ENCODE peak calls at places on chromosomes 2 and 18, in five cellular contexts. E is heart right ventricle, T is A549, X is fibroblast of lung, F is brain microvascular endothelial cell. Z is an unnamed sample.
A peak's percentile ranks its signal among the peaks of the same experiment; 100 is the strongest.

GRCh38 chr2:62881162-62881795 is 169.4 kb upstream of the OTX1 start:
- DNase-seq in E (no peak), X (no peak), T (no peak), F (no peak), Z (no peak)

GRCh38 chr2:57878573-57878910 is 168.1 kb upstream of the VRK2 start:
- DNase-seq in X (no peak), E (no peak), F (no peak), T (no peak), Z (no peak)

GRCh38 chr2:152925540-152926448 is 207.4 kb downstream of the ARL6IP6 start:
- DNase-seq in T (peak; percentile 23), X (peak; percentile 26), E (peak; percentile 9), F (no peak), Z (peak; percentile 82)

GRCh38 chr2:84424152-84424551 is 34.9 kb downstream of the SUCLG1 start:
- DNase-seq in X (no peak), F (no peak), T (peak; percentile 25), E (no peak), Z (no peak)

GRCh38 chr2:14634885-14635871 is 2.7 kb downstream of the LRATD1 start:
- DNase-seq in X (peak; percentile 72), F (peak; percentile 28), T (peak; percentile 35), E (peak; percentile 67), Z (peak; percentile 75)

GRCh38 chr18:3877678-3878077 is 427.7 kb downstream of the TGIF1 start:
- DNase-seq in T (no peak), F (no peak), X (no peak), E (no peak), Z (no peak)

GRCh38 chr2:38294597-38294996 is 82.5 kb downstream of the ATL2 start:
- DNase-seq in X (peak; percentile 15), E (no peak), T (no peak), F (no peak), Z (no peak)

GRCh38 chr2:181656450-181657261 is at the start of gene CERKL:
- DNase-seq in T (peak; percentile 64), X (peak; percentile 34), F (no peak), E (no peak), Z (peak; percentile 19)

GRCh38 chr18:31992836-31993575 is 25.6 kb upstream of the RNF125 start:
- DNase-seq in T (no peak), X (peak; percentile 81), E (no peak), F (peak; percentile 48), Z (no peak)

GRCh38 chr2:64644240-64645013 is 9.3 kb downstream of the SERTAD2 start:
- DNase-seq in E (peak; percentile 87), T (peak; percentile 91), F (peak; percentile 78), X (peak; percentile 82), Z (peak; percentile 60)

GRCh38 chr2:101354420-101354819 is 32.9 kb downstream of the CREG2 start:
- DNase-seq in T (no peak), X (no peak), E (no peak), F (no peak), Z (no peak)

GRCh38 chr18:59249186-59249774 is 24.0 kb downstream of the RAX start:
- DNase-seq in F (peak; percentile 70), T (peak; percentile 38), E (peak; percentile 42), X (peak; percentile 64), Z (peak; percentile 54)

GRCh38 chr2:56410140-56410539 is 226.3 kb downstream of the CCDC85A start:
- DNase-seq in T (no peak), X (peak; percentile 43), E (no peak), F (no peak), Z (no peak)

GRCh38 chr2:128166954-128167353 is 76.0 kb downstream of the UGGT1 start:
- DNase-seq in X (no peak), E (no peak), T (no peak), F (no peak), Z (no peak)

GRCh38 chr2:118112771-118113334 is 24.6 kb downstream of the INSIG2 start:
- DNase-seq in E (no peak), F (peak; percentile 45), X (peak; percentile 88), T (peak; percentile 15), Z (no peak)

GRCh38 chr18:48639772-48640432 is 101.1 kb downstream of the CTIF start:
- DNase-seq in E (no peak), T (peak; percentile 22), F (no peak), X (no peak), Z (no peak)

GRCh38 chr2:188399159-188399558 is 107.5 kb downstream of the GULP1 start:
- DNase-seq in X (peak; percentile 70), E (no peak), T (no peak), F (peak; percentile 76), Z (no peak)

GRCh38 chr2:108965540-108966299 is 23.3 kb downstream of the EDAR start:
- DNase-seq in E (no peak), F (no peak), T (no peak), X (no peak), Z (no peak)

GRCh38 chr2:177889812-177890460 is 182.6 kb downstream of the PDE11A start:
- DNase-seq in E (no peak), X (no peak), T (no peak), F (no peak), Z (no peak)

GRCh38 chr2:225337183-225337582 is 62.3 kb upstream of the NYAP2 start:
- DNase-seq in X (peak; percentile 90), T (no peak), E (no peak), F (peak; percentile 86), Z (no peak)

GRCh38 chr18:10834128-10834815 is 308.4 kb downstream of the NAPG start:
- DNase-seq in F (no peak), E (no peak), T (no peak), X (no peak), Z (no peak)

GRCh38 chr2:21970971-21971370 is 847.2 kb downstream of the TDRD15 start:
- DNase-seq in X (no peak), F (no peak), E (no peak), T (no peak), Z (no peak)

GRCh38 chr2:21972580-21972979 is 848.8 kb downstream of the TDRD15 start:
- DNase-seq in T (no peak), E (no peak), X (no peak), F (no peak), Z (no peak)
- TF ChIP-seq CTCF in T (no peak), E (no peak), X (no peak), F (no peak), Z (no peak)

GRCh38 chr2:26848336-26849055 is 564 bp downstream of the DPYSL5 start:
- DNase-seq in F (no peak), E (no peak), T (no peak), X (no peak), Z (peak; percentile 18)

GRCh38 chr2:26849056-26850001 is 1.4 kb downstream of the DPYSL5 start:
- DNase-seq in T (no peak), F (no peak), X (no peak), E (no peak), Z (no peak)

GRCh38 chr2:26846334-26846863 is 1.5 kb upstream of the DPYSL5 start:
- DNase-seq in X (peak; percentile 66), F (peak; percentile 59), T (peak; percentile 80), E (peak; percentile 55), Z (peak; percentile 73)

GRCh38 chr2:26846881-26847662 is 860 bp upstream of the DPYSL5 start:
- DNase-seq in F (no peak), T (no peak), E (no peak), X (no peak), Z (no peak)

DNA sequence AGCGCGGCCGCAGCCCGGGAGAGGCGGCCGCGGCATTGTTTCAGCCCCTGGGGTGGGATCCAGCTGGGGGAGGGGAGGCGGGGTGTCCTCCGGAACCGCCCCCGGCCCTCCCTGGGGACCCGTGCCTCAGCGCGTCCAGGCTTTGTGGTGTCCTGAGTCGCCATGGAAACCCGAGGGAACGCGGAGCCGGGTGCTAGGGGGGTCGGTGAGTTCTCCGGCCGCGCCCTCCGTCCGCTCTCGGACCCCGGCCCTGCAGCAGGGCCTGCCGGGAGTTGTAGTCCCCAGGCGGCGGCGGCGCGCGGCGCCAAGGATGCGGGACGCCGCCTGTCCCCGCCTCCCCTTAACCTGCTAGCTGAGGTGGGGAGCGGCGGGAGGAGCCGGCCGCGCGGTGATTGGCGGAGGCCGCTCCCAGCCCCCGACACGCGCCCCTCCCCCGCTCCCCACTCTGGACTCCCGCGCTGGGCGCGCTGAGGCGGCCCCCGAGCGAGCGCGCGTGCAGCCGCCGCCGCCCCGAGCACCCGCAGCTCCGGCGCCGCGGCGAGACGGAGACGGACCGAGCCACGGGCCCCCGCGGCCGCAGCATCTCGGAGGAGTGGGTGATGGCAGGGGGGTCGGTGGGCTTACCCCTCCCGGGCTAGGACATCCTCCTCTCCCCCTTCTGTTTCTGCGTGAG is at the start of gene DPYSL5:
- DNase-seq in T (peak; percentile 60), E (no peak), X (no peak), F (no peak), Z (no peak)
- H3K4me3 ChIP-seq in T (peak within 1 kb of the TSS; percentile 91), E (peak within 1 kb of the TSS; percentile 40), X (no peak within 1 kb of the TSS), F (peak within 1 kb of the TSS; percentile 26), Z (peak within 1 kb of the TSS; percentile 44)

DNA sequence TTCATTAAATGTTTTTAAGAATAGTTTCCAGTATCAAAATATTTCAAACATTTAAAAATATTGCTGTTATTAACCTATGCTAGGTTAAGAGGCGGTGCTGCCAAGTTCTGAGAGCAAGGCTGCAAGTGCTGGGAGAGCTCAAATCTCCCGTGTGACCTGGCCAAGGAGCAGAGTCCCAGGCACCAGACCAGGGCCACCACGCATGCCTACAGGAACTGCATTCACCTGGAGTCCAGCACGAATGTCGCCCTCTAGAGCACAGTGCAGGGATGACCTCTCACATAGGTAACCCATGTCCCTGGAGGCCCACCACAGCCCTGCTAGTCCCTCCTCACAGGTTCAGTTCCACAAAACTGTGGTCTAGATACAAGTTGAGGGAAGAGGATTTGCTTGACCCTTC is 120.4 kb upstream of the POU3F3 start:
- DNase-seq in X (no peak), E (no peak), T (peak; percentile 7), F (no peak), Z (no peak)
- TF ChIP-seq CTCF in X (no peak), E (no peak), T (no peak), F (peak; percentile 59), Z (no peak)

GRCh38 chr2:168138369-168138768 is 109.0 kb downstream of the STK39 start:
- DNase-seq in F (peak; percentile 25), T (no peak), E (no peak), X (no peak), Z (no peak)
- H3K4me3 ChIP-seq in F (no peak overlapping the region), T (no peak overlapping the region), E (no peak overlapping the region), X (no peak overlapping the region), Z (no peak overlapping the region)

GRCh38 chr2:20288941-20289340 is 61.7 kb downstream of the PUM2 start:
- DNase-seq in E (no peak), F (peak; percentile 8), X (peak; percentile 40), T (peak; percentile 19), Z (no peak)

GRCh38 chr2:20282916-20283592 is 58.1 kb upstream of the SDC1 start:
- DNase-seq in E (peak; percentile 76), X (peak; percentile 56), F (no peak), T (no peak), Z (peak; percentile 92)
- TF ChIP-seq CTCF in E (no peak), X (no peak), F (no peak), T (no peak), Z (no peak)